ENCODE peak calls at places on chromosomes 6 and 20, in six cellular contexts. D is cardiac muscle cell; P is naive thymus-derived CD8-positive, alpha-beta T cell; S is amniotic stem cell; T is MCF 10A; J is type B pancreatic cell. Z is an unnamed sample.

GRCh38 chr20:35151739-35152138 is 4.6 kb upstream of the EDEM2 start:
- DNase-seq in D (peak), P (no peak), S (no peak), T (no peak), J (no peak), Z (no peak)

GRCh38 chr6:25706314-25707014 is 48.1 kb upstream of the SLC17A4 start:
- DNase-seq in D (peak), P (no peak), S (no peak), T (peak), J (no peak), Z (no peak)

GRCh38 chr20:32416206-32416605 is 58.1 kb downstream of the ASXL1 start:
- DNase-seq in D (no peak), P (no peak), S (no peak), T (no peak), J (no peak), Z (no peak)

GRCh38 chr20:9609892-9610502 is 95.6 kb downstream of the LAMP5 start:
- DNase-seq in D (peak), P (no peak), S (peak), T (peak), J (no peak), Z (no peak)

GRCh38 chr6:33815854-33816253 is 12.1 kb upstream of the MLN start:
- DNase-seq in D (peak), P (no peak), S (no peak), T (peak), J (no peak), Z (no peak)

GRCh38 chr6:13113956-13114593 is 214.3 kb downstream of the TBC1D7 start:
- DNase-seq in D (peak), P (no peak), S (no peak), T (no peak), J (no peak), Z (no peak)

GRCh38 chr6:154474636-154475428 is 35.7 kb downstream of the CNKSR3 start:
- DNase-seq in D (peak), P (no peak), S (no peak), T (peak), J (no peak), Z (peak)

GRCh38 chr6:22098623-22099022 is 198.2 kb downstream of the PRL start:
- DNase-seq in D (no peak), P (no peak), S (no peak), T (no peak), J (no peak), Z (peak)

GRCh38 chr6:157503018-157503747 is 122.2 kb downstream of the ZDHHC14 start:
- DNase-seq in D (no peak), P (no peak), S (no peak), T (no peak), J (no peak), Z (no peak)

GRCh38 chr6:23213193-23213592 is 643.8 kb downstream of the HDGFL1 start:
- DNase-seq in D (peak), P (no peak), S (no peak), T (peak), J (no peak), Z (peak)

GRCh38 chr20:1918766-1919165 is 23.6 kb downstream of the SIRPA start:
- DNase-seq in D (no peak), P (no peak), S (no peak), T (no peak), J (no peak), Z (no peak)

GRCh38 chr20:4972506-4973251 is 28.6 kb downstream of the SLC23A2 start:
- DNase-seq in D (no peak), P (no peak), S (no peak), T (no peak), J (no peak), Z (no peak)

GRCh38 chr6:111997863-111998191 is 56.1 kb upstream of the CCN6 start:
- DNase-seq in D (no peak), P (no peak), S (no peak), T (no peak), J (no peak), Z (no peak)

GRCh38 chr6:54776891-54777290 is 69.7 kb upstream of the FAM83B start:
- DNase-seq in D (peak), P (no peak), S (no peak), T (no peak), J (no peak), Z (no peak)

GRCh38 chr20:3380228-3381070 is 27.0 kb downstream of the DNAAF9 start:
- DNase-seq in D (no peak), P (no peak), S (no peak), T (no peak), J (no peak), Z (no peak)

GRCh38 chr6:167828325-167828956 is 1.7 kb downstream of the AFDN start:
- DNase-seq in D (no peak), P (no peak), S (no peak), T (peak), J (no peak), Z (no peak)

GRCh38 chr20:1619861-1620444 is at the start of gene SIRPB1:
- DNase-seq in D (no peak), P (peak), S (no peak), T (no peak), J (no peak), Z (no peak)

GRCh38 chr20:44219287-44219686 is 8.7 kb upstream of the OSER1 start:
- DNase-seq in D (no peak), P (peak), S (no peak), T (no peak), J (no peak), Z (no peak)

GRCh38 chr20:11067359-11067758 is 393.6 kb upstream of the JAG1 start:
- DNase-seq in D (no peak), P (no peak), S (no peak), T (no peak), J (no peak), Z (no peak)

GRCh38 chr20:31484001-31484400 is 8.9 kb downstream of the REM1 start:
- DNase-seq in D (no peak), P (no peak), S (no peak), T (no peak), J (no peak), Z (peak)

GRCh38 chr6:7282097-7282906 is 30.7 kb downstream of the SSR1 start:
- DNase-seq in D (no peak), P (peak), S (no peak), T (no peak), J (no peak), Z (no peak)

GRCh38 chr20:3590164-3590563 is 73.0 kb downstream of the GFRA4 start:
- DNase-seq in D (no peak), P (no peak), S (no peak), T (no peak), J (no peak), Z (no peak)

GRCh38 chr20:38550274-38550673 is 30.7 kb upstream of the ADIG start:
- DNase-seq in D (no peak), P (peak), S (no peak), T (peak), J (no peak), Z (no peak)

GRCh38 chr6:39092124-39092523 is 22.9 kb downstream of the SAYSD1 start:
- DNase-seq in D (no peak), P (no peak), S (no peak), T (peak), J (no peak), Z (no peak)

GRCh38 chr6:25138024-25138696 is 141.0 kb upstream of the CARMIL1 start:
- DNase-seq in D (peak), P (peak), S (peak), T (peak), J (no peak), Z (peak)

GRCh38 chr6:106077170-106077569 is 9.0 kb upstream of the PRDM1 start:
- DNase-seq in D (no peak), P (no peak), S (no peak), T (no peak), J (no peak), Z (peak)

GRCh38 chr6:45305546-45305945 is 22.6 kb upstream of the RUNX2 start:
- DNase-seq in D (no peak), P (no peak), S (no peak), T (no peak), J (no peak), Z (peak)

GRCh38 chr20:47379433-47380150 is 23.1 kb upstream of the ZMYND8 start:
- DNase-seq in D (peak), P (no peak), S (no peak), T (peak), J (no peak), Z (no peak)

GRCh38 chr6:18327621-18328548 is 59.3 kb upstream of the RNF144B start:
- DNase-seq in D (peak), P (no peak), S (no peak), T (no peak), J (no peak), Z (peak)

GRCh38 chr6:146244630-146245143 is 215.8 kb downstream of the GRM1 start:
- DNase-seq in D (no peak), P (no peak), S (no peak), T (no peak), J (no peak), Z (no peak)

GRCh38 chr6:16129623-16130243 is 847 bp downstream of the MYLIP start:
- DNase-seq in D (peak), P (peak), S (no peak), T (peak), J (no peak), Z (peak)

GRCh38 chr20:2026514-2026913 is 32.7 kb upstream of the PDYN start:
- DNase-seq in D (no peak), P (no peak), S (no peak), T (no peak), J (no peak), Z (no peak)

GRCh38 chr6:138592698-138593097 is 93.4 kb upstream of the NHSL1 start:
- DNase-seq in D (no peak), P (no peak), S (no peak), T (no peak), J (no peak), Z (no peak)

GRCh38 chr6:323730-324088 is 31.4 kb downstream of the DUSP22 start:
- DNase-seq in D (no peak), P (no peak), S (no peak), T (no peak), J (no peak), Z (no peak)

GRCh38 chr6:19435755-19436154 is 401.4 kb upstream of the ID4 start:
- DNase-seq in D (no peak), P (no peak), S (no peak), T (no peak), J (no peak), Z (no peak)

GRCh38 chr20:32390999-32391398 is 32.9 kb downstream of the ASXL1 start:
- DNase-seq in D (peak), P (no peak), S (no peak), T (no peak), J (no peak), Z (no peak)

GRCh38 chr6:132650413-132650812 is 8.6 kb downstream of the TAAR1 start:
- DNase-seq in D (no peak), P (no peak), S (no peak), T (peak), J (no peak), Z (peak)

GRCh38 chr6:137856138-137856898 is 10.7 kb upstream of the TNFAIP3 start:
- DNase-seq in D (no peak), P (no peak), S (no peak), T (no peak), J (no peak), Z (no peak)

GRCh38 chr6:169665289-169665688 is 36.5 kb downstream of the WDR27 start:
- DNase-seq in D (no peak), P (no peak), S (no peak), T (no peak), J (no peak), Z (peak)

Z was measured in foreskin keratinocyte.